ENCODE peak calls at places on chromosomes 2 and 18, in four cellular contexts. Z, W, M and I are unnamed samples.
A peak's percentile ranks its signal among the peaks of the same experiment; 100 is the strongest.

GRCh38 chr2:207166349-207167128 is 791 bp upstream of the KLF7 start:
- DNase-seq in Z (peak; percentile 69), W (no peak), M (peak; percentile 84), I (peak; percentile 98)

GRCh38 chr2:73939419-73939818 is 12.7 kb downstream of the DGUOK start:
- DNase-seq in Z (no peak), W (no peak), M (no peak), I (no peak)

GRCh38 chr2:204315236-204315662 is 230.0 kb upstream of the PARD3B start:
- DNase-seq in Z (peak; percentile 13), W (no peak), M (no peak), I (no peak)

GRCh38 chr2:18436408-18437077 is 123.9 kb downstream of the RDH14 start:
- DNase-seq in Z (no peak), W (no peak), M (no peak), I (no peak)

GRCh38 chr2:233563663-233564430 is 2.7 kb downstream of the USP40 start:
- DNase-seq in Z (no peak), W (no peak), M (no peak), I (no peak)

GRCh38 chr2:20514596-20515269 is 67.9 kb downstream of the RHOB start:
- DNase-seq in Z (peak; percentile 29), W (no peak), M (no peak), I (peak; percentile 90)

GRCh38 chr18:75212626-75213110 is 2.1 kb downstream of the TSHZ1 start:
- DNase-seq in Z (no peak), W (no peak), M (no peak), I (no peak)

GRCh38 chr2:138182276-138182675 is 218.0 kb downstream of the HNMT start:
- DNase-seq in Z (no peak), W (no peak), M (no peak), I (no peak)

GRCh38 chr2:159738509-159739390 is 26.4 kb downstream of the MARCHF7 start:
- DNase-seq in Z (no peak), W (no peak), M (no peak), I (no peak)

GRCh38 chr18:79606621-79607331 is 72.8 kb upstream of the CTDP1 start:
- DNase-seq in Z (peak; percentile 3), W (no peak), M (no peak), I (no peak)

GRCh38 chr2:201654611-201655384 is 11.5 kb upstream of the TMEM237 start:
- DNase-seq in Z (no peak), W (no peak), M (no peak), I (no peak)

GRCh38 chr2:96470636-96471035 is 34.5 kb downstream of the NEURL3 start:
- DNase-seq in Z (peak; percentile 59), W (no peak), M (peak; percentile 61), I (no peak)

GRCh38 chr2:171830039-171830438 is 64.0 kb downstream of the SLC25A12 start:
- DNase-seq in Z (no peak), W (no peak), M (no peak), I (no peak)

GRCh38 chr2:232872826-232873225 is 2.8 kb downstream of the SNORC start:
- DNase-seq in Z (no peak), W (no peak), M (no peak), I (no peak)

GRCh38 chr2:218832520-218832919 is 917 bp upstream of the PRKAG3 start:
- DNase-seq in Z (no peak), W (no peak), M (peak; percentile 49), I (no peak)

GRCh38 chr2:68819556-68819955 is 51.6 kb downstream of the BMP10 start:
- DNase-seq in Z (no peak), W (no peak), M (no peak), I (no peak)

DNA sequence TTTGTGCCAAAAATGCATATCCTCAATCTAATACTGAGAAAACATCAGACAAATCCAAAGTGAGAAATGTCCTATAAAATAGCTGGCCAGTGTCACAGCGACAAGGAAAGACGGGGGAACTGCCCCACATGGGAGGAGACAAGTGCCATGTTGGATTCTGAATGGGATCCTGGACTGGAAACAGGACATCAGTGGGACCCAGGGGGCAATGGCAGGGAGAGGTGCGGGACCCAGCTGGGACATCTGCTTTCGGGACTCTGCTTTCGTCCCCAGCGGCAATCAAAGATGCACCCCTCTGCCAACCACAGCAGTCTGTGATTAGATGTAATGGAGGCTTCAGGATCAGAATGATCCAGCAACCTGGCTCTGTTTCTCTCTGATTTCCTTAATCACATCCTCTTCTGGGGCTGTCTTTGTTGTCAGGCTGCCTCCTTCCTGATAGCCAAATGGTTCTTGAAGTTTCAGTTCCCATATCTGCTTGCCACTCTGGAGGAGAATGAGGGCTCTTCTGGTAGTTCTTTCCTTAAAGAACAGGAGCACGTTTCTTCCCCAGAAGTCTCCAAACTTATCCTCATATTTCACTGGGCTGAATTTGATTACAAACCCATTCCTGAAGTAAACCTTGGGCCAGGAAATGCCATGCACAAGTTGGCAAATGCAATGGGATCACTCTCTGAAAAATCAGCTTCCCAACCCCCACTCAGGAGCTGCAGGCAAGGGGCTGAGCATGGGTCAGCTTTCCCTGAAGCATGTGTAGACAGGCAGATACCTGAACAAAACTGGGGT is 13.6 kb upstream of the PROC start:
- DNase-seq in Z (no peak), W (no peak), M (no peak), I (peak; percentile 29)
- H3K27ac ChIP-seq in Z (peak overlapping the region; percentile 39), W (no peak overlapping the region), M (peak overlapping the region; percentile 57), I (no peak overlapping the region)

GRCh38 chr2:70795164-70795995 is 4.9 kb upstream of the FIGLA start:
- DNase-seq in Z (no peak), W (no peak), M (no peak), I (no peak)

GRCh38 chr2:70789304-70790078 is 952 bp downstream of the FIGLA start:
- DNase-seq in Z (peak; percentile 36), W (no peak), M (peak; percentile 61), I (peak; percentile 7)

GRCh38 chr2:70793450-70793849 is 3.0 kb upstream of the FIGLA start:
- DNase-seq in Z (no peak), W (no peak), M (no peak), I (no peak)

GRCh38 chr2:70785137-70785911 is 5.1 kb downstream of the FIGLA start:
- DNase-seq in Z (no peak), W (no peak), M (no peak), I (no peak)

GRCh38 chr2:70790079-70790963 is at the start of gene FIGLA:
- DNase-seq in Z (no peak), W (no peak), M (no peak), I (no peak)
- H3K27me3 ChIP-seq in Z (peaks cover 78% of the 10 kb centered on the region), W (peaks cover 12% of the 10 kb centered on the region), M (peaks cover 76% of the 10 kb centered on the region), I (peaks cover 45% of the 10 kb centered on the region)

DNA sequence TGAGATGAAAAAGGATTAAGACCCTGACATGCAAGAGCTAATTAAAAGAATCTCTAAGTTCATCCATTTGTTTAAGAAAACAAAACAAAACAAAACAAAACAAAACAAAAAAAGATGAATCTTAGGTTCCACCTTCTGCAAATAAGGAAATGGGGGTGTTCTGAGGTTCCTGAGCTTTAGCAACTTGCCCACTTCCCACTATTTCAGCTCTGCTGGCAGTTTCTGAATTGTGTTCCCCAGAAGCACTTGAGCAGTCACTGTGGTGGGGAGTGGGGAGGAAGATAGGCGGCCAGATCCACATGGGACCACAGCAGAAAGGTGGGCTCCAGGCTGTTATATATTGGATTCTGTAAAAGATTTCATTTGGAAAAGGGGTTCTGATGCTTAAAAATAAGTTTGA is 20.3 kb downstream of the INO80C start:
- DNase-seq in Z (no peak), W (no peak), M (no peak), I (no peak)
- H3K4me1 ChIP-seq in Z (peaks cover 34% of the 10 kb centered on the region), W (no peaks in the 10 kb centered on the region), M (peaks cover 5% of the 10 kb centered on the region), I (peaks cover 8% of the 10 kb centered on the region)

GRCh38 chr2:30084915-30085314 is 61.9 kb upstream of the YPEL5 start:
- DNase-seq in Z (no peak), W (no peak), M (no peak), I (no peak)
- H3K27ac ChIP-seq in Z (no peak overlapping the region), W (no peak overlapping the region), M (no peak overlapping the region), I (no peak overlapping the region)

GRCh38 chr18:66083078-66083477 is 332.3 kb downstream of the CDH7 start:
- DNase-seq in Z (no peak), W (no peak), M (no peak), I (no peak)
- H3K27me3 ChIP-seq in Z (no peaks in the 10 kb centered on the region), W (no peaks in the 10 kb centered on the region), M (no peaks in the 10 kb centered on the region), I (no peaks in the 10 kb centered on the region)

DNA sequence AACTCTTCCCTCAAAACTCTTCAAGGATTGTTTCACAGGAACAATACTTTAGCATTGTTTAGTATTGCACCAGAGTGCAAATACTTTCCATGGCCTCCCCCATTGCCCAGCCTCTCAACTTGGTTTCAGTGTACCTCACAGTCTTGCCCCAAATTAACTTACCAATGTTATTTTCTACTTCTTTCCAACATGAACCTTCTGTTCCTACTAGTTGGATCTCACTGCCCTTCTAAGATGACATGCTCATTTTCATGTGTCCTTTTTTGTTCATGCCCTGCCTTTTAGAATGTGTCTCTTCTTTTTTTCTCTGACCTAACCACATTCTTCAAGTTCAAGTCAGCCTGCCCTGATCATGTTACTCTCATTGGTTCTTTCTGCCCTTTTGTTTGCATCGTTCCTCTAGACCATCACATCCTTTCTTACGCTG is 4.1 kb downstream of the SPATS2L start:
- DNase-seq in Z (no peak), W (no peak), M (no peak), I (no peak)
- H3K4me1 ChIP-seq in Z (peaks cover 18% of the 10 kb centered on the region), W (peaks cover 4% of the 10 kb centered on the region), M (peaks cover 71% of the 10 kb centered on the region), I (peaks cover 49% of the 10 kb centered on the region)